ENCODE peak calls at places on chromosomes 6 and 20, in six cellular contexts. F is activated CD4-positive, alpha-beta T cell treated with anti-CD3 and anti-CD28 coated beads, Interleukin-2, amount 50 U/mL, for 48 hours; R is psoas muscle; X is naive B cell; N is substantia nigra; D is stimulated activated naive CD4-positive, alpha-beta T cell. S is an unnamed sample.

GRCh38 chr20:4083103-4083864 is 67.9 kb upstream of the RNF24 start:
- DNase-seq in F (no peak), R (no peak), X (no peak), N (no peak), D (no peak), S (no peak)

GRCh38 chr6:131250121-131250520 is 114.9 kb downstream of the AKAP7 start:
- DNase-seq in F (no peak), R (peak), X (peak), N (peak), D (peak), S (peak)

GRCh38 chr6:115969207-115969929 is 91.3 kb downstream of the FRK start:
- DNase-seq in F (no peak), R (no peak), X (no peak), N (peak), D (no peak), S (peak)

GRCh38 chr6:66478705-66479104 is 771.7 kb upstream of the EYS start:
- DNase-seq in F (no peak), R (no peak), X (no peak), N (no peak), D (no peak), S (no peak)

GRCh38 chr6:91185072-91185471 is 598.2 kb upstream of the MAP3K7 start:
- DNase-seq in F (no peak), R (no peak), X (no peak), N (no peak), D (no peak), S (no peak)

GRCh38 chr20:20368414-20369352 is 779 bp downstream of the INSM1 start:
- DNase-seq in F (peak), R (no peak), X (no peak), N (no peak), D (no peak), S (no peak)

GRCh38 chr6:19472850-19473249 is 364.3 kb upstream of the ID4 start:
- DNase-seq in F (no peak), R (no peak), X (no peak), N (no peak), D (no peak), S (no peak)

GRCh38 chr20:62405108-62405980 is 1.7 kb downstream of the CABLES2 start:
- DNase-seq in F (no peak), R (peak), X (no peak), N (peak), D (no peak), S (no peak)

GRCh38 chr6:85278456-85279035 is 171.3 kb upstream of the NT5E start:
- DNase-seq in F (no peak), R (no peak), X (no peak), N (no peak), D (no peak), S (no peak)

GRCh38 chr6:21615504-21615903 is 22.0 kb downstream of the SOX4 start:
- DNase-seq in F (no peak), R (no peak), X (no peak), N (no peak), D (no peak), S (no peak)

GRCh38 chr20:12173333-12173732 is 255.6 kb downstream of the BTBD3 start:
- DNase-seq in F (no peak), R (no peak), X (no peak), N (no peak), D (no peak), S (no peak)

GRCh38 chr6:98047881-98048280 is 764.9 kb upstream of the MMS22L start:
- DNase-seq in F (no peak), R (no peak), X (no peak), N (no peak), D (no peak), S (no peak)

GRCh38 chr6:34120953-34121675 is 24.8 kb downstream of the GRM4 start:
- DNase-seq in F (no peak), R (no peak), X (no peak), N (no peak), D (no peak), S (no peak)

GRCh38 chr6:154230910-154231595 is 125.5 kb downstream of the IPCEF1 start:
- DNase-seq in F (no peak), R (no peak), X (no peak), N (no peak), D (no peak), S (no peak)

GRCh38 chr6:118968416-118968815 is 33.5 kb upstream of the MCM9 start:
- DNase-seq in F (no peak), R (no peak), X (no peak), N (no peak), D (peak), S (no peak)

GRCh38 chr6:36141961-36142360 is 11.6 kb downstream of the MAPK13 start:
- DNase-seq in F (no peak), R (no peak), X (no peak), N (no peak), D (no peak), S (no peak)

GRCh38 chr6:88380083-88380482 is 213.9 kb upstream of the CNR1 start:
- DNase-seq in F (no peak), R (peak), X (no peak), N (peak), D (no peak), S (no peak)

GRCh38 chr6:106666290-106667021 is 37.1 kb downstream of the QRSL1 start:
- DNase-seq in F (no peak), R (no peak), X (peak), N (no peak), D (no peak), S (no peak)